ENCODE peak calls at places on chromosomes 2 and 18, in eight cellular contexts. Y is neural crest cell, G is glutamatergic neuron, P is transverse colon, O is thoracic aorta, F is uterus, X is psoas muscle, R is WTC11. V is an unnamed sample.

GRCh38 chr2:66929632-66930385 is 467.3 kb upstream of the ETAA1 start:
- DNase-seq in R (no peak), P (peak), F (peak), G (no peak), O (no peak), X (peak), Y (no peak), V (peak)

GRCh38 chr2:120672526-120673204 is 63.0 kb upstream of the GLI2 start:
- DNase-seq in X (no peak), F (no peak), G (no peak), R (no peak), P (no peak), Y (no peak), O (no peak), V (no peak)

GRCh38 chr2:50449306-50449705 is 582.6 kb downstream of the NRXN1 start:
- DNase-seq in F (no peak), X (no peak), R (no peak), G (no peak), P (no peak), O (no peak), Y (no peak), V (no peak)

GRCh38 chr18:12868576-12868975 is 15.5 kb downstream of the PTPN2 start:
- DNase-seq in P (peak), G (no peak), O (no peak), F (no peak), R (no peak), X (no peak), Y (no peak), V (no peak)

GRCh38 chr18:68623342-68623741 is 91.6 kb downstream of the TMX3 start:
- DNase-seq in F (no peak), G (peak), R (peak), P (no peak), O (no peak), Y (peak), X (no peak), V (no peak)

GRCh38 chr2:119732026-119732425 is 27.7 kb upstream of the PTPN4 start:
- DNase-seq in P (no peak), O (no peak), G (no peak), Y (no peak), F (no peak), X (no peak), R (no peak), V (no peak)

GRCh38 chr2:28362991-28363521 is 29.6 kb upstream of the FOSL2 start:
- DNase-seq in P (no peak), R (peak), X (peak), Y (no peak), G (no peak), F (no peak), O (no peak), V (no peak)

GRCh38 chr18:44733069-44733753 is 52.5 kb downstream of the SETBP1 start:
- DNase-seq in X (no peak), F (peak), O (peak), G (no peak), P (no peak), Y (no peak), R (no peak), V (no peak)

GRCh38 chr2:146321175-146321574 is 1523.7 kb upstream of the ACVR2A start:
- DNase-seq in Y (no peak), F (no peak), X (no peak), O (no peak), R (no peak), G (no peak), P (no peak), V (no peak)

GRCh38 chr2:68225119-68225632 is 27.2 kb downstream of the PPP3R1 start:
- DNase-seq in R (peak), O (no peak), G (peak), F (no peak), Y (peak), P (peak), X (no peak), V (no peak)

GRCh38 chr2:217789736-217790181 is 213.0 kb downstream of the TNS1 start:
- DNase-seq in O (no peak), P (no peak), R (no peak), X (peak), F (no peak), Y (no peak), G (no peak), V (no peak)

GRCh38 chr2:33535409-33535808 is 59.0 kb downstream of the RASGRP3 start:
- DNase-seq in O (no peak), X (peak), R (no peak), P (no peak), F (no peak), G (peak), Y (no peak), V (no peak)

GRCh38 chr2:234714711-234715110 is 217.8 kb upstream of the ARL4C start:
- DNase-seq in R (no peak), G (no peak), F (no peak), O (no peak), P (no peak), X (no peak), Y (no peak), V (no peak)

GRCh38 chr2:186590538-186591441 is 934 bp downstream of the ITGAV start:
- DNase-seq in Y (peak), O (no peak), G (peak), F (peak), R (no peak), X (no peak), P (peak), V (no peak)

GRCh38 chr2:224894356-224894755 is 147.9 kb downstream of the DOCK10 start:
- DNase-seq in O (no peak), Y (no peak), P (no peak), G (no peak), X (no peak), F (no peak), R (no peak), V (no peak)

GRCh38 chr2:160719116-160719515 is 225.5 kb upstream of the RBMS1 start:
- DNase-seq in O (no peak), R (no peak), G (no peak), X (no peak), P (no peak), F (no peak), Y (no peak), V (no peak)

GRCh38 chr2:54558188-54558975 is 102.3 kb downstream of the SPTBN1 start:
- DNase-seq in O (no peak), Y (peak), R (peak), P (peak), G (peak), F (peak), X (peak), V (peak)

GRCh38 chr2:168030862-168031624 is 216.4 kb downstream of the STK39 start:
- DNase-seq in O (no peak), P (no peak), F (no peak), G (no peak), Y (no peak), X (no peak), R (no peak), V (no peak)

GRCh38 chr2:168198476-168199192 is 48.8 kb downstream of the STK39 start:
- DNase-seq in O (no peak), X (no peak), F (no peak), P (no peak), Y (no peak), R (no peak), G (no peak), V (no peak)

GRCh38 chr2:43230481-43230880 is 4.1 kb upstream of the ZFP36L2 start:
- DNase-seq in Y (no peak), F (no peak), P (no peak), O (no peak), X (no peak), R (peak), G (no peak), V (no peak)

GRCh38 chr2:181918188-181918587 is 26.7 kb downstream of the ITPRID2 start:
- DNase-seq in Y (no peak), O (no peak), G (no peak), X (no peak), R (no peak), F (no peak), P (no peak), V (no peak)

GRCh38 chr2:926896-927295 is 23.8 kb upstream of the SNTG2 start:
- DNase-seq in Y (no peak), G (no peak), F (no peak), O (no peak), X (no peak), P (no peak), R (no peak), V (no peak)

GRCh38 chr2:97678217-97678762 is 8.8 kb downstream of the C2orf92 start:
- DNase-seq in Y (no peak), P (no peak), G (no peak), X (no peak), R (no peak), O (no peak), F (no peak), V (no peak)

GRCh38 chr2:143732931-143733330 is 603.7 kb downstream of the ARHGAP15 start:
- DNase-seq in O (no peak), R (no peak), P (no peak), Y (no peak), X (no peak), F (no peak), G (no peak), V (no peak)

GRCh38 chr2:241878007-241878970 is 8.8 kb downstream of the RTP5 start:
- DNase-seq in O (peak), P (peak), Y (peak), R (peak), G (peak), F (peak), X (peak), V (peak)

GRCh38 chr2:70371753-70372152 is 69.9 kb upstream of the FAM136A start:
- DNase-seq in O (no peak), G (no peak), P (no peak), R (no peak), F (no peak), X (no peak), Y (no peak), V (no peak)

GRCh38 chr2:16763493-16763899 is 97.9 kb upstream of the CYRIA start:
- DNase-seq in O (no peak), X (no peak), R (no peak), G (no peak), Y (no peak), P (no peak), F (no peak), V (no peak)

GRCh38 chr2:126777620-126777978 is 121.1 kb upstream of the TEX51 start:
- DNase-seq in G (no peak), X (no peak), F (no peak), P (no peak), Y (no peak), R (no peak), O (no peak), V (no peak)

GRCh38 chr2:28895189-28895893 is 874 bp downstream of the WDR43 start:
- DNase-seq in Y (peak), F (peak), G (peak), X (peak), R (peak), O (peak), P (peak), V (peak)

GRCh38 chr2:8886876-8887275 is 49.5 kb upstream of the KIDINS220 start:
- DNase-seq in G (no peak), X (no peak), P (no peak), F (no peak), O (no peak), Y (no peak), R (no peak), V (no peak)

GRCh38 chr18:57447154-57447621 is 12.0 kb downstream of the ONECUT2 start:
- DNase-seq in P (no peak), Y (peak), X (no peak), F (no peak), G (peak), O (no peak), R (peak), V (no peak)

GRCh38 chr2:173607601-173608311 is 253.1 kb downstream of the CDCA7 start:
- DNase-seq in P (no peak), Y (no peak), O (no peak), G (no peak), R (no peak), X (no peak), F (no peak), V (no peak)

GRCh38 chr2:84631047-84631446 is 114.7 kb downstream of the DNAH6 start:
- DNase-seq in P (no peak), O (no peak), F (no peak), Y (no peak), R (no peak), G (no peak), X (no peak), V (no peak)

GRCh38 chr18:63831080-63831788 is 56.0 kb downstream of the SERPINB7 start:
- DNase-seq in O (no peak), G (no peak), P (no peak), X (no peak), F (no peak), R (no peak), Y (no peak), V (no peak)

GRCh38 chr2:22209545-22209944 is 1085.8 kb downstream of the TDRD15 start:
- DNase-seq in Y (no peak), R (no peak), X (no peak), F (no peak), P (no peak), O (no peak), G (no peak), V (no peak)

GRCh38 chr18:7576685-7577084 is 9.6 kb downstream of the PTPRM start:
- DNase-seq in F (no peak), P (no peak), Y (no peak), R (no peak), G (no peak), O (no peak), X (no peak), V (no peak)

GRCh38 chr2:74102516-74102915 is 45.2 kb downstream of the BOLA3 start:
- DNase-seq in Y (no peak), G (no peak), X (no peak), O (no peak), F (no peak), P (no peak), R (no peak), V (no peak)

GRCh38 chr2:74107071-74107470 is 40.6 kb downstream of the BOLA3 start:
- DNase-seq in F (no peak), P (no peak), Y (no peak), R (peak), X (no peak), O (no peak), G (peak), V (no peak)

GRCh38 chr2:74103763-74104162 is 43.9 kb downstream of the BOLA3 start:
- DNase-seq in Y (no peak), G (no peak), X (no peak), F (no peak), P (no peak), R (no peak), O (no peak), V (no peak)

GRCh38 chr2:74105413-74105812 is 42.3 kb downstream of the BOLA3 start:
- DNase-seq in P (no peak), O (no peak), R (no peak), G (no peak), X (no peak), F (no peak), Y (no peak), V (no peak)

DNA sequence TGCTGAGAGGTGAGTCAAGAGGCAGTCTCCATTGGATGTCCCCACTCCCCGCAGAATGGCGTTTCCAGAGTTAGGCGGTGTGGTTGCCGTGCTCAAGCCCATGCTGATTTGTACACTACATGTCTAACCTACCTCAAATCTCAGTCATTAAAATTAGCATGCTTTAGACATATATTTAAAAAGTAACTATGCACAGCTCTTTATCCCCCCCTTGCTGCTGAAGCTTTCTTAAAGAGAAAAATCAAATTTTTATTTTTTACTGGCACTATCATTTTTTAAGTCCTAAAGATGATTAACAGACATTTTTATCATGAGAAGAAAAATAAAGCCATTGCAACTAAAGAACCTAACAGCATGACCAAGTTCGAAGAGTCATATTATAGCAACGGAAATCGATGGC is 42.9 kb downstream of the BOLA3 start:
- DNase-seq in G (no peak), X (no peak), Y (no peak), O (no peak), R (no peak), P (no peak), F (no peak), V (no peak)
- TF ChIP-seq CTCF in G (no peak), X (no peak), Y (no peak), O (no peak), R (no peak), P (no peak), F (no peak), V (no peak)

GRCh38 chr2:174635015-174635593 is 37.5 kb upstream of the WIPF1 start:
- DNase-seq in Y (no peak), P (no peak), X (no peak), G (no peak), R (no peak), F (no peak), O (no peak), V (no peak)

GRCh38 chr2:174633621-174633927 is 36.0 kb upstream of the WIPF1 start:
- DNase-seq in O (no peak), P (no peak), X (no peak), F (peak), G (no peak), Y (no peak), R (no peak), V (no peak)

GRCh38 chr2:174634130-174635014 is 36.8 kb upstream of the WIPF1 start:
- DNase-seq in P (peak), O (no peak), G (no peak), F (no peak), R (no peak), X (no peak), Y (no peak), V (no peak)

GRCh38 chr2:174631009-174631981 is 33.7 kb upstream of the WIPF1 start:
- DNase-seq in G (no peak), R (no peak), X (no peak), O (no peak), Y (no peak), F (no peak), P (no peak), V (no peak)

DNA sequence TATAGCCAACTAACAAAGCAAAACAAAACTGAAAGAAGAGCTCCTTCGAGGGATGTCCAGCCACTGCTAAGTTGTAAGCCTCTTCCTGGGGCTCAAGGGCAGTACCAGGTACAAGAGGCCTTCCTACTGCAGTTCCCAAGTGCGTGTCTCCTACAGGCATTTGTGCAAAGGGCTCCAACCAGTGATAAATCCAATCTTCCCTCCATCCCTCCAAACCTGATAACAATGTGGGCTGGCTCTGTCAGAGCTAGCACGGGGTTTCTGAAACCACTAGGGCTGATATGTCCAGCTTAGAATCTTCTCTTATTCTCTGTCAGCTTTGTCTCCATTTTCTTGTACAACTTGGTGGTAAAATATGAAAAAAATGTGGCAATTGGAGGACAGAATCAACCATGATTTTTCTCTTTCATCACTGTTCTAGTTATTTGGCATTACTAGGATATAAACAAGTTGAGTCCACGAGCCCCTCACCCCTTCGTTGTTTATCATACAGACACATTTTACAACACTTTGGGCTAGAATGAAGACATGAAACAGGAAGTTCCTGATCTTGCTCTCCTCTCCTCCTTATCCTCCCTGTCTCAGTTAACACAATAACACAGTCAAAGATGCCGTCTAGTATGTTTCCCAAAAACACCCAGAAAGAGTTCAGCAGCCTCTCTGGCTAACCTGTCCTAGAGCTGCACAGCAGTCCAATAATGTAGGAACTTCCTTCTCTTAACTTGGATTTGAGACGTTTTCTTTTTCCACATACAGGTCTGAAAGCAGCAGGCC is 35.4 kb upstream of the WIPF1 start:
- DNase-seq in O (no peak), X (no peak), G (no peak), F (no peak), R (no peak), Y (no peak), P (no peak), V (no peak)
- TF ChIP-seq CTCF in O (no peak), X (no peak), G (no peak), F (no peak), R (no peak), Y (no peak), P (no peak), V (no peak)

GRCh38 chr2:113895301-113895700 is 5.4 kb downstream of the ACTR3 start:
- DNase-seq in Y (no peak), R (no peak), O (no peak), F (no peak), G (no peak), X (no peak), P (no peak), V (no peak)
- TF ChIP-seq CTCF in Y (no peak), R (no peak), O (no peak), F (no peak), G (no peak), X (no peak), P (no peak), V (no peak)

GRCh38 chr2:42076357-42076921 is 28.6 kb downstream of the PKDCC start:
- DNase-seq in X (no peak), G (no peak), Y (no peak), O (no peak), P (no peak), F (no peak), R (no peak), V (no peak)

GRCh38 chr2:42077343-42077742 is 29.5 kb downstream of the PKDCC start:
- DNase-seq in R (no peak), O (no peak), Y (no peak), G (no peak), X (no peak), F (no peak), P (no peak), V (no peak)

GRCh38 chr2:42072349-42073118 is 24.7 kb downstream of the PKDCC start:
- DNase-seq in P (peak), Y (no peak), O (no peak), X (peak), R (peak), F (no peak), G (peak), V (no peak)

GRCh38 chr2:42073739-42074138 is 25.9 kb downstream of the PKDCC start:
- DNase-seq in Y (no peak), R (no peak), P (no peak), X (no peak), O (no peak), G (no peak), F (no peak), V (no peak)

DNA sequence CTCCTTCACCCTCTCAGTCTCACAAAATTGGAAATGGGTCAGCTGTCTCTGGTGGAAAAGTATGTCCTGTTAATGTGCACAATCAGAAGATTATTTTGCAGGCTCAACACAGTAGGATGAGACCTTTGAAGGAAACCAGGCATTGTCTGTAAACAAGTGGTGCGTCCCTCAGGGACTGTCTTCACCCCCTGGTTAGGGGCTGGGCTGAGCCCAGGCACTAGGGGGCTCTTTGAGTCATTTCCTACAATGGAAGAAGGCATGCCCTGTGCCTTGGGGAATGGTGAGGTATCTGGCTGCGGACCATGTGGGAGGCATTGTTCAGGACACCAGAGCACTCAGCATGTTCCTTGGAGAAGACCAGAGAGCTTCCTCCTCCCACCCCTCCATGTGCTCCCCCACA is 26.8 kb downstream of the PKDCC start:
- DNase-seq in R (no peak), F (no peak), O (no peak), P (no peak), X (no peak), Y (no peak), G (no peak), V (no peak)
- TF ChIP-seq CTCF in R (no peak), F (no peak), O (no peak), P (no peak), X (no peak), Y (no peak), G (no peak), V (no peak)

GRCh38 chr2:27133195-27133875 is 1.1 kb downstream of the PREB start:
- DNase-seq in G (no peak), O (no peak), P (no peak), F (no peak), R (no peak), X (peak), Y (no peak), V (no peak)
- TF ChIP-seq CTCF in G (no peak), O (no peak), P (no peak), F (no peak), R (no peak), X (no peak), Y (no peak), V (no peak)